ENCODE peak calls at places on chromosomes 7 and 10, in five cellular contexts. F, H, S, L and B are unnamed samples.

GRCh38 chr7:18762189-18762588 is 266.6 kb downstream of the HDAC9 start:
- DNase-seq in H (no peak), L (no peak), F (no peak), S (peak), B (no peak)

GRCh38 chr10:113304726-113305125 is 248.1 kb upstream of the HABP2 start:
- DNase-seq in H (no peak), S (no peak), L (no peak), F (no peak), B (no peak)

GRCh38 chr7:73891178-73891885 is 30.4 kb downstream of the TMEM270 start:
- DNase-seq in S (no peak), F (peak), L (no peak), H (no peak), B (no peak)

GRCh38 chr7:17289074-17289665 is 9.3 kb upstream of the AHR start:
- DNase-seq in F (no peak), H (no peak), L (no peak), S (peak), B (no peak)

GRCh38 chr7:7979556-7979955 is 11.0 kb downstream of the GLCCI1 start:
- DNase-seq in S (no peak), L (no peak), H (no peak), F (no peak), B (no peak)

GRCh38 chr10:130300608-130301025 is 164.4 kb downstream of the GLRX3 start:
- DNase-seq in H (peak), L (peak), F (peak), S (no peak), B (no peak)

GRCh38 chr7:136657332-136657942 is 211.0 kb upstream of the CHRM2 start:
- DNase-seq in L (no peak), S (no peak), H (no peak), F (no peak), B (no peak)

GRCh38 chr10:60960913-60961312 is 16.9 kb upstream of the RHOBTB1 start:
- DNase-seq in H (no peak), S (no peak), L (no peak), F (no peak), B (no peak)

GRCh38 chr10:116589911-116590310 is 848 bp upstream of the PNLIPRP1 start:
- DNase-seq in S (no peak), H (no peak), L (no peak), F (no peak), B (no peak)

GRCh38 chr10:47379445-47379785 is 4.7 kb downstream of the ZNF488 start:
- DNase-seq in F (peak), H (no peak), S (no peak), L (no peak), B (no peak)

GRCh38 chr10:33680036-33680435 is 345.6 kb upstream of the NRP1 start:
- DNase-seq in F (no peak), H (no peak), S (no peak), L (no peak), B (no peak)

GRCh38 chr10:42996588-42996987 is 80.3 kb upstream of the RET start:
- DNase-seq in S (no peak), L (no peak), H (no peak), F (no peak), B (no peak)

GRCh38 chr7:44375926-44376342 is 50.5 kb upstream of the CAMK2B start:
- DNase-seq in F (no peak), L (peak), H (no peak), S (no peak), B (no peak)

GRCh38 chr7:818031-818699 is 14.1 kb upstream of the SUN1 start:
- DNase-seq in F (no peak), S (peak), H (no peak), L (no peak), B (no peak)

GRCh38 chr10:100516847-100517246 is 2.8 kb downstream of the SEC31B start:
- DNase-seq in S (no peak), F (peak), L (no peak), H (no peak), B (no peak)

GRCh38 chr10:98309366-98310355 is 41.7 kb upstream of the LOXL4 start:
- DNase-seq in S (peak), H (peak), L (peak), F (peak), B (peak)

GRCh38 chr10:102517553-102517952 is 13.8 kb downstream of the SUFU start:
- DNase-seq in L (no peak), H (no peak), F (no peak), S (peak), B (no peak)

GRCh38 chr7:152336754-152337368 is 98.9 kb downstream of the KMT2C start:
- DNase-seq in F (no peak), H (no peak), S (peak), L (no peak), B (no peak)

GRCh38 chr7:17301491-17302101 is 3.1 kb downstream of the AHR start:
- DNase-seq in S (peak), F (no peak), H (no peak), L (no peak), B (no peak)

GRCh38 chr7:87140271-87140748 is 11.9 kb upstream of the DMTF1 start:
- DNase-seq in F (no peak), H (no peak), S (no peak), L (no peak), B (no peak)

GRCh38 chr10:97109562-97109961 is 76.2 kb downstream of the SLIT1 start:
- DNase-seq in L (no peak), S (no peak), H (no peak), F (no peak), B (no peak)

GRCh38 chr7:71548746-71549145 is 416.8 kb downstream of the GALNT17 start:
- DNase-seq in S (no peak), L (no peak), H (no peak), F (no peak), B (no peak)

GRCh38 chr10:132374176-132374575 is 22.8 kb upstream of the PWWP2B start:
- DNase-seq in H (no peak), F (no peak), L (peak), S (no peak), B (no peak)

GRCh38 chr7:111168182-111168581 is 77.3 kb downstream of the LRRN3 start:
- DNase-seq in S (no peak), L (no peak), F (no peak), H (no peak), B (no peak)

GRCh38 chr7:127705461-127705959 is 53.5 kb downstream of the SND1 start:
- DNase-seq in F (no peak), S (no peak), H (no peak), L (no peak), B (no peak)

GRCh38 chr7:1136841-1137516 is 23.0 kb downstream of the ZFAND2A start:
- DNase-seq in L (no peak), F (no peak), H (no peak), S (no peak), B (no peak)

GRCh38 chr7:103690576-103690975 is 244.6 kb upstream of the SLC26A5 start:
- DNase-seq in H (no peak), S (no peak), L (no peak), F (no peak), B (no peak)

GRCh38 chr10:114806572-114807391 is 14.8 kb upstream of the FHIP2A start:
- DNase-seq in S (no peak), L (no peak), H (no peak), F (no peak), B (no peak)

GRCh38 chr10:101902032-101902799 is 58.6 kb upstream of the KCNIP2 start:
- DNase-seq in L (no peak), F (no peak), H (no peak), S (no peak), B (no peak)

GRCh38 chr7:108363659-108364058 is 92.6 kb downstream of the NRCAM start:
- DNase-seq in F (no peak), H (no peak), S (no peak), L (no peak), B (no peak)

GRCh38 chr10:77131214-77131613 is 506.4 kb downstream of the KCNMA1 start:
- DNase-seq in H (no peak), F (no peak), S (no peak), L (no peak), B (no peak)

GRCh38 chr10:92291921-92292860 is 1.2 kb downstream of the MARCHF5 start:
- DNase-seq in H (no peak), F (peak), L (no peak), S (peak), B (peak)

GRCh38 chr7:107856806-107857540 is 34.0 kb upstream of the DLD start:
- DNase-seq in L (no peak), H (no peak), S (no peak), F (no peak), B (no peak)

GRCh38 chr10:77493851-77494788 is 143.5 kb downstream of the KCNMA1 start:
- DNase-seq in F (no peak), L (no peak), H (no peak), S (peak), B (no peak)

GRCh38 chr7:42931447-42931833 is 534 bp downstream of the PSMA2 start:
- DNase-seq in S (peak), L (no peak), F (no peak), H (no peak), B (no peak)

GRCh38 chr7:149774237-149775175 is 1.1 kb upstream of the ZNF467 start:
- DNase-seq in F (peak), S (no peak), L (peak), H (peak), B (no peak)

GRCh38 chr7:43565786-43566185 is 17.1 kb upstream of the STK17A start:
- DNase-seq in L (no peak), H (no peak), S (no peak), F (no peak), B (no peak)

GRCh38 chr7:142391191-142391992 is 133.5 kb upstream of the PRSS58 start:
- DNase-seq in L (no peak), F (peak), H (peak), S (peak), B (no peak)
- TF ChIP-seq CTCF in L (no peak), F (peak), H (no peak), S (peak), B (peak)

GRCh38 chr10:5975641-5976473 is 1.5 kb downstream of the IL15RA start:
- DNase-seq in L (no peak), H (no peak), S (peak), F (no peak), B (no peak)

GRCh38 chr10:5973069-5973468 is 4.3 kb downstream of the IL15RA start:
- DNase-seq in S (no peak), F (no peak), H (no peak), L (no peak), B (no peak)

GRCh38 chr10:5981529-5981928 is 4.2 kb upstream of the IL15RA start:
- DNase-seq in L (no peak), H (no peak), F (no peak), S (no peak), B (no peak)

GRCh38 chr10:5976689-5977470 is 463 bp downstream of the IL15RA start:
- DNase-seq in L (peak), H (peak), S (peak), F (peak), B (peak)

GRCh38 chr10:5977471-5978370 is at the start of gene IL15RA:
- DNase-seq in H (peak), S (peak), L (peak), F (peak), B (peak)
- TF ChIP-seq CTCF in H (peak), S (no peak), L (peak), F (peak), B (peak)

GRCh38 chr10:1297566-1298301 is 241.5 kb downstream of the WDR37 start:
- DNase-seq in H (no peak), L (no peak), F (no peak), S (no peak), B (no peak)
- TF ChIP-seq CTCF in H (no peak), L (no peak), F (no peak), S (no peak), B (peak)

DNA sequence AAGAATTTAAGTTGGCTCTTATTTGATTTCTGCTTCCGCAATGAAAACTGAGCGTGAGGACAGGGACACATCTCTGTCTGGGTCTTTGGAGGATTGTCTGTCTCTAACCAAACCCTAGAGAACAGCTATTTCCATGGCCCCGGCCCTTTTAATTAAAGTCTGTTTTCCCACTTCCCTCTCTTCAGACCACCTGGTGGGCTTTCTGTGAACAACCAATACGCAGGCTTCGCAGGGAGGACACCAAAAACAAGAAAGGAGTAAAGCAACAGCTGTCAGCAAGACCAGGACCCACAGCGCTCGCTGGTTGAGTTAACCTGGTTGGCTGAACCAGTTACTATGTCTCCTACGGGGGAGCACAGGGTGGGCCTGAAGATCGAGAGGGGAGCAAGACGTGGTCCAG is 217.1 kb upstream of the FRMD4A start:
- DNase-seq in S (no peak), F (no peak), H (no peak), L (no peak), B (no peak)
- TF ChIP-seq CTCF in S (peak), F (no peak), H (no peak), L (no peak), B (peak)

GRCh38 chr10:93784059-93784458 is 26.3 kb downstream of the LGI1 start:
- DNase-seq in L (no peak), H (no peak), F (no peak), S (no peak), B (no peak)
- TF ChIP-seq CTCF in L (no peak), H (no peak), F (no peak), S (no peak), B (no peak)